ENCODE peak calls at places on chromosomes 6 and 20, in four cellular contexts. B is caudate nucleus; M is stimulated activated CD4-positive, alpha-beta T cell treated with anti-CD3 and anti-CD28 coated beads, Interleukin-4, amount 100 ng/mL, for 24 hours; U is mucosa of descending colon. R is an unnamed sample.

GRCh38 chr20:54515788-54516324 is 40.5 kb downstream of the DOK5 start:
- DNase-seq in B (peak), M (no peak), U (no peak), R (no peak)

GRCh38 chr20:8078528-8078914 is 53.5 kb upstream of the PLCB1 start:
- DNase-seq in B (no peak), M (no peak), U (no peak), R (no peak)

GRCh38 chr6:57221191-57221935 is 744 bp downstream of the RAB23 start:
- DNase-seq in B (peak), M (peak), U (peak), R (peak)

GRCh38 chr6:21840428-21840827 is 246.9 kb downstream of the SOX4 start:
- DNase-seq in B (no peak), M (no peak), U (no peak), R (no peak)

GRCh38 chr6:146909376-146909775 is 294.8 kb upstream of the STXBP5 start:
- DNase-seq in B (no peak), M (no peak), U (no peak), R (no peak)

GRCh38 chr6:112163295-112164257 is 76.2 kb downstream of the FAM229B start:
- DNase-seq in B (peak), M (peak), U (peak), R (peak)

GRCh38 chr6:168000198-168001036 is 2.9 kb downstream of the KIF25 start:
- DNase-seq in B (no peak), M (no peak), U (no peak), R (no peak)

GRCh38 chr6:39128106-39128505 is 13.1 kb upstream of the SAYSD1 start:
- DNase-seq in B (no peak), M (no peak), U (no peak), R (no peak)

GRCh38 chr6:30844118-30844535 is 40.2 kb upstream of the DDR1 start:
- DNase-seq in B (no peak), M (no peak), U (no peak), R (no peak)

GRCh38 chr6:98986216-98986615 is 38.5 kb upstream of the FBXL4 start:
- DNase-seq in B (no peak), M (no peak), U (no peak), R (no peak)

GRCh38 chr6:159762681-159763293 is 942 bp downstream of the ACAT2 start:
- DNase-seq in B (no peak), M (peak), U (peak), R (no peak)

GRCh38 chr6:131929227-131929626 is 21.9 kb downstream of the CCN2 start:
- DNase-seq in B (no peak), M (no peak), U (no peak), R (no peak)

GRCh38 chr6:30006170-30007131 is 54.6 kb upstream of the POLR1H start:
- DNase-seq in B (no peak), M (peak), U (peak), R (peak)

GRCh38 chr6:68975064-68975463 is 340.0 kb downstream of the ADGRB3 start:
- DNase-seq in B (peak), M (no peak), U (no peak), R (no peak)

GRCh38 chr6:167396659-167397490 is 72.0 kb downstream of the TTLL2 start:
- DNase-seq in B (no peak), M (no peak), U (no peak), R (no peak)

GRCh38 chr6:82248233-82248735 is 740 bp upstream of the IBTK start:
- DNase-seq in B (peak), M (peak), U (no peak), R (peak)

GRCh38 chr6:105500693-105501092 is 97.8 kb upstream of the PREP start:
- DNase-seq in B (no peak), M (no peak), U (no peak), R (no peak)

GRCh38 chr20:6764619-6765018 is 2.9 kb upstream of the BMP2 start:
- DNase-seq in B (no peak), M (no peak), U (no peak), R (no peak)

GRCh38 chr6:84653027-84653551 is 111.3 kb downstream of the TBX18 start:
- DNase-seq in B (no peak), M (no peak), U (no peak), R (no peak)

GRCh38 chr6:41818271-41819054 is 31.0 kb downstream of the TOMM6 start:
- DNase-seq in B (no peak), M (no peak), U (no peak), R (no peak)

GRCh38 chr20:53575481-53576194 is 18.0 kb downstream of the ZNF217 start:
- DNase-seq in B (no peak), M (no peak), U (no peak), R (peak)

GRCh38 chr6:125132058-125132457 is 21.5 kb upstream of the TPD52L1 start:
- DNase-seq in B (no peak), M (no peak), U (no peak), R (no peak)

GRCh38 chr6:116476021-116476678 is 15.0 kb downstream of the CALHM6 start:
- DNase-seq in B (no peak), M (no peak), U (no peak), R (no peak)

GRCh38 chr6:4647414-4648365 is 128.5 kb upstream of the CDYL start:
- DNase-seq in B (peak), M (no peak), U (peak), R (peak)

GRCh38 chr20:46898433-46898832 is 3.8 kb downstream of the EYA2 start:
- DNase-seq in B (no peak), M (no peak), U (no peak), R (no peak)

GRCh38 chr6:97947841-97948240 is 664.8 kb upstream of the MMS22L start:
- DNase-seq in B (no peak), M (no peak), U (no peak), R (peak)

GRCh38 chr6:50272611-50273010 is 222.9 kb upstream of the DEFB112 start:
- DNase-seq in B (no peak), M (no peak), U (no peak), R (no peak)

GRCh38 chr6:89675949-89676753 is 37.6 kb upstream of the LYRM2 start:
- DNase-seq in B (no peak), M (no peak), U (no peak), R (no peak)

GRCh38 chr20:11041396-11041795 is 367.6 kb upstream of the JAG1 start:
- DNase-seq in B (no peak), M (no peak), U (no peak), R (no peak)